ENCODE peak calls at places on chromosomes 3 and 15, in seven cellular contexts. J is psoas muscle, P is pancreas, D is heart left ventricle, G is WERI-Rb-1, Q is body of pancreas, Y is colonic mucosa. B is an unnamed sample.

GRCh38 chr3:16885948-16886683 is 1.4 kb downstream of the PLCL2 start:
- DNase-seq in J (no peak), P (no peak), D (no peak), G (no peak), Q (no peak), Y (peak; percentile 46), B (no peak)

GRCh38 chr15:101781927-101782326 is 21.4 kb upstream of the OR4F6 start:
- DNase-seq in J (no peak), P (no peak), D (no peak), G (no peak), Q (no peak), Y (no peak), B (no peak)

GRCh38 chr3:159234306-159234705 is 432.5 kb downstream of the MFSD1 start:
- DNase-seq in J (no peak), P (no peak), D (no peak), G (no peak), Q (no peak), Y (no peak), B (peak; percentile 12)

GRCh38 chr3:101942356-101942755 is 93.0 kb downstream of the NFKBIZ start:
- DNase-seq in J (no peak), P (no peak), D (no peak), G (no peak), Q (no peak), Y (no peak), B (no peak)

GRCh38 chr3:177336841-177337430 is 139.7 kb upstream of the TBL1XR1 start:
- DNase-seq in J (no peak), P (no peak), D (no peak), G (no peak), Q (no peak), Y (no peak), B (no peak)

GRCh38 chr3:164320962-164321361 is 757.3 kb downstream of the SI start:
- DNase-seq in J (no peak), P (no peak), D (no peak), G (no peak), Q (no peak), Y (no peak), B (no peak)

GRCh38 chr3:71083726-71084131 is 499.8 kb downstream of the FOXP1 start:
- DNase-seq in J (no peak), P (no peak), D (no peak), G (no peak), Q (no peak), Y (no peak), B (no peak)

GRCh38 chr15:101276501-101277037 is 716 bp downstream of the SELENOS start:
- DNase-seq in J (no peak), P (no peak), D (no peak), G (no peak), Q (no peak), Y (no peak), B (no peak)

GRCh38 chr3:153290278-153291015 is 128.4 kb downstream of the RAP2B start:
- DNase-seq in J (no peak), P (no peak), D (no peak), G (peak; percentile 18), Q (no peak), Y (no peak), B (no peak)

GRCh38 chr3:187706966-187707365 is 4.6 kb upstream of the RTP2 start:
- DNase-seq in J (no peak), P (no peak), D (peak; percentile 46), G (no peak), Q (peak; percentile 39), Y (no peak), B (no peak)

GRCh38 chr15:38961886-38962285 is 397.3 kb upstream of the RASGRP1 start:
- DNase-seq in J (no peak), P (no peak), D (no peak), G (no peak), Q (no peak), Y (no peak), B (no peak)

GRCh38 chr3:62604301-62604700 is 231.0 kb upstream of the FEZF2 start:
- DNase-seq in J (no peak), P (no peak), D (no peak), G (no peak), Q (no peak), Y (no peak), B (no peak)

GRCh38 chr15:49331951-49332350 is 91.1 kb upstream of the FGF7 start:
- DNase-seq in J (no peak), P (no peak), D (no peak), G (no peak), Q (no peak), Y (no peak), B (no peak)

GRCh38 chr3:60912876-60913275 is 338.4 kb downstream of the FHIT start:
- DNase-seq in J (no peak), P (no peak), D (no peak), G (no peak), Q (no peak), Y (no peak), B (no peak)

GRCh38 chr3:68620211-68620610 is 312.1 kb downstream of the TAFA4 start:
- DNase-seq in J (no peak), P (no peak), D (no peak), G (no peak), Q (no peak), Y (no peak), B (no peak)

GRCh38 chr15:40430271-40430805 is 10.4 kb upstream of the BAHD1 start:
- DNase-seq in J (peak; percentile 29), P (no peak), D (no peak), G (peak; percentile 72), Q (no peak), Y (peak; percentile 80), B (no peak)

GRCh38 chr15:74196175-74196574 is 6.4 kb downstream of the STRA6 start:
- DNase-seq in J (no peak), P (peak; percentile 49), D (peak; percentile 55), G (no peak), Q (peak; percentile 56), Y (peak; percentile 85), B (peak; percentile 39)

GRCh38 chr3:50274371-50275104 is 4.3 kb upstream of the LSMEM2 start:
- DNase-seq in J (peak; percentile 69), P (peak; percentile 69), D (peak; percentile 58), G (peak; percentile 81), Q (peak; percentile 68), Y (peak; percentile 79), B (peak; percentile 68)

GRCh38 chr3:141240290-141241247 is 8.9 kb downstream of the PXYLP1 start:
- DNase-seq in J (no peak), P (no peak), D (no peak), G (no peak), Q (no peak), Y (no peak), B (no peak)

GRCh38 chr3:129663045-129663446 is 56.6 kb upstream of the PLXND1 start:
- DNase-seq in J (no peak), P (no peak), D (no peak), G (no peak), Q (no peak), Y (no peak), B (no peak)

GRCh38 chr3:129662230-129662629 is 55.8 kb upstream of the PLXND1 start:
- DNase-seq in J (no peak), P (no peak), D (no peak), G (no peak), Q (no peak), Y (no peak), B (no peak)

GRCh38 chr3:129665024-129665768 is 58.7 kb upstream of the PLXND1 start:
- DNase-seq in J (no peak), P (no peak), D (no peak), G (no peak), Q (no peak), Y (no peak), B (no peak)

GRCh38 chr3:129661766-129662165 is 55.3 kb upstream of the PLXND1 start:
- DNase-seq in J (no peak), P (no peak), D (no peak), G (no peak), Q (no peak), Y (no peak), B (no peak)

DNA sequence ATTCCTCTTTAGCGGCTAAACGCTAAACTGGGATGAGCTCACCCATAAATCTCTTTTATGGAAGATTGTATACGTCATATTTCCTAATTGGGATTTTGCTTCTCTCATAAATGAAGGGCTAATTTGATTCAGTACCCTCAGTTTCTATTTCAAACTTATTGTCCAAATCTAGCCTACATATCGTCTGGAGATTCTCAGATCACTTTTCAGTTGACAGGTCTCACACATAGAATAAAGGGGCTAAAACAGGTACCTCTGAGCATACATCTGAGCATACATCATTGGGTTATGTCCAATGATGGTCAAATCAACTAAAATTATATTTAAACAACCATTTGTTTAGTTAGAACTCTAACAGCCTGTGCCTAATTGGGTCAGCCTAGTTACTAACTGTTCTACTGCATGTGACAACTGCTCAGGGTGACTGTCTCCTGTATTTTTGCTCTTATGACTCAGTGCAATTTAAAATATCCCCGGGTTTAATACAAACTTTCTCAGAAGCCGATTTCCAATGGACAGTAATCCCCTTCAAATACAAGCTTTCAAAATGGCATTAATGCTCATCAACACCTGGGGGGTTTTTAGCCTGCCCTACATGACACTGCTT is 57.7 kb upstream of the PLXND1 start:
- DNase-seq in J (no peak), P (no peak), D (no peak), G (peak; percentile 28), Q (no peak), Y (no peak), B (no peak)
- H3K27ac ChIP-seq in J (peak overlapping the region; percentile 94), P (no peak overlapping the region), D (peak overlapping the region; percentile 77), G (peak overlapping the region; percentile 51), Q (no peak overlapping the region), Y (no peak overlapping the region), B (no peak overlapping the region)

DNA sequence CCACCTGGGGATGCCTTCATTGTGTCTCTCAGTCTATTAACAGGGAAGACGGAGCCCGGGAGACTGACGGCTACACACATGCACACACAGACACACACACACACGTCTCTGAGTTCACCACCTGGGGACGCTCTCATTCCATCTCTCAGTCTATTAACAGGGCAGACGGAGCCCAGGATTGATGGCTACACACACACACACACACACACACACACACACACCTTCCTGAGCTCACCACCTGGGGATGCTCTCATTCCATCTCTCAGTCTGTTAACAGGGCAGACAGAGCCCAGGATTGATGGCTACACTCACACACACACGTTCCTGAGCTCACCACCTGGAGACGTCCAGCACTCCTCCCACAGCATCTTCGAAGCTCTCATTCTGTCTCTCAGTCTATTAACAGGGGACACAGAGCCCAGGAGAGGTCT is 143.9 kb downstream of the OR4M2 start:
- DNase-seq in J (no peak), P (no peak), D (no peak), G (peak; percentile 39), Q (no peak), Y (no peak), B (no peak)
- TF ChIP-seq CTCF in J (no peak), P (no peak), D (no peak), G (peak; percentile 9), Q (no peak), Y (no peak), B (no peak)

DNA sequence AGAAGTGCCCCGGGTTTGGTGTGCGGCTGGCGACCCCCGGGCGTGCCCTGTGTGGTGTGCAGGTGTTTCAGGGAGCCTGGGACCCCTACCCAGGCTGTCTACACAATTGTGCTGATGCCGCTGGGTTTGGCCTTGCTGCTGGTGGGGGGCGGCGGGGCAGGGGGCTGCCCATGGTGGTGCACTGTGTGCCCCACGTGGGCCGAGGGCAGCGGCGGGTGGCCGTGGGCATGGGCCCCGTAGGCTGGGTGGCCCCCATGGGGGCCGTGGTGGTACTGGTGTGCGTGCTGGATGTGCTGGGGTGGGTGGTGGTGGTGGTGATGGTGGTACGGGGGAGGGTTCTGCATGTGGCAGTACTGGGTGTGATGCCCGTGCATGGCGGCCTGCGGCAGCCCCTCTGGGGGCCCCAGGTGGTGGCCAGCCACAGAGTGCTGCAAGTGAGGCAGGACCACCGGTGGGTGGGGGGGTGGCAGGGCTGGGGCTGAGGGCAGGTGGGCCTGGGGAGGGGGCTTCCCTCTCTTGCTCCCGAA is 59.6 kb upstream of the RPL32 start:
- DNase-seq in J (peak; percentile 12), P (peak; percentile 9), D (no peak), G (no peak), Q (no peak), Y (no peak), B (no peak)
- H3K36me3 ChIP-seq in J (peaks cover 71% of the 10 kb centered on the region), P (no peaks in the 10 kb centered on the region), D (peaks cover 68% of the 10 kb centered on the region), G (peaks cover 79% of the 10 kb centered on the region), Q (no peaks in the 10 kb centered on the region), Y (no peaks in the 10 kb centered on the region), B (no peaks in the 10 kb centered on the region)

GRCh38 chr15:78322724-78323395 is 17.3 kb upstream of the CRABP1 start:
- DNase-seq in J (no peak), P (no peak), D (no peak), G (no peak), Q (no peak), Y (no peak), B (no peak)
- H3K27ac ChIP-seq in J (no peak overlapping the region), P (no peak overlapping the region), D (peak overlapping the region; percentile 56), G (no peak overlapping the region), Q (no peak overlapping the region), Y (no peak overlapping the region), B (no peak overlapping the region)

B was measured in ovary.